ENCODE peak calls at places on chromosomes 12 and 14, in ten cellular contexts. A, K, G, O, N, Y, Z, S, V and W are unnamed samples.

GRCh38 chr14:51884086-51884927 is 23.9 kb downstream of the GNG2 start:
- DNase-seq in A (no peak), K (no peak), G (no peak), O (peak), N (peak), Y (no peak), Z (no peak), S (peak), V (peak), W (peak)

GRCh38 chr14:89251066-89251465 is 166.0 kb downstream of the FOXN3 start:
- DNase-seq in A (no peak), K (no peak), G (no peak), O (no peak), N (no peak), Y (peak), Z (no peak), S (peak), V (no peak), W (peak)

GRCh38 chr12:12534975-12535374 is 27.7 kb downstream of the DUSP16 start:
- DNase-seq in A (no peak), K (no peak), G (no peak), O (no peak), N (no peak), Y (no peak), Z (no peak), S (no peak), V (no peak), W (no peak)

GRCh38 chr12:56153291-56154065 is 1.1 kb downstream of the MYL6B start:
- DNase-seq in A (no peak), K (no peak), G (no peak), O (no peak), N (no peak), Y (no peak), Z (no peak), S (no peak), V (no peak), W (no peak)

GRCh38 chr14:42437809-42438208 is 831.1 kb downstream of the LRFN5 start:
- DNase-seq in A (no peak), K (no peak), G (no peak), O (no peak), N (no peak), Y (no peak), Z (no peak), S (no peak), V (no peak), W (no peak)

GRCh38 chr14:37588956-37589737 is 5.9 kb downstream of the FOXA1 start:
- DNase-seq in A (no peak), K (no peak), G (peak), O (no peak), N (no peak), Y (peak), Z (no peak), S (no peak), V (no peak), W (no peak)

GRCh38 chr12:102385343-102385742 is 95.0 kb downstream of the IGF1 start:
- DNase-seq in A (no peak), K (no peak), G (no peak), O (no peak), N (no peak), Y (no peak), Z (no peak), S (no peak), V (no peak), W (no peak)

GRCh38 chr14:101969480-101969879 is 5.1 kb downstream of the DYNC1H1 start:
- DNase-seq in A (no peak), K (no peak), G (no peak), O (no peak), N (no peak), Y (no peak), Z (no peak), S (no peak), V (no peak), W (no peak)

GRCh38 chr14:72605096-72605920 is 288.6 kb downstream of the DPF3 start:
- DNase-seq in A (no peak), K (no peak), G (no peak), O (no peak), N (no peak), Y (no peak), Z (no peak), S (no peak), V (no peak), W (no peak)

GRCh38 chr12:13342971-13343370 is 146.4 kb downstream of the EMP1 start:
- DNase-seq in A (no peak), K (no peak), G (no peak), O (peak), N (peak), Y (no peak), Z (no peak), S (no peak), V (peak), W (peak)

GRCh38 chr14:100543471-100544455 is 43.5 kb downstream of the BEGAIN start:
- DNase-seq in A (no peak), K (no peak), G (no peak), O (no peak), N (no peak), Y (no peak), Z (no peak), S (no peak), V (no peak), W (no peak)

GRCh38 chr12:57904426-57904825 is 36.9 kb upstream of the ATP23 start:
- DNase-seq in A (no peak), K (no peak), G (no peak), O (no peak), N (no peak), Y (no peak), Z (no peak), S (no peak), V (no peak), W (no peak)

GRCh38 chr14:95833429-95833828 is 43.2 kb upstream of the TUNAR start:
- DNase-seq in A (no peak), K (no peak), G (peak), O (no peak), N (no peak), Y (peak), Z (no peak), S (no peak), V (no peak), W (no peak)

GRCh38 chr14:90600619-90601018 is 203.8 kb downstream of the CALM1 start:
- DNase-seq in A (no peak), K (peak), G (no peak), O (no peak), N (no peak), Y (no peak), Z (no peak), S (no peak), V (no peak), W (no peak)

GRCh38 chr12:101616027-101616494 is 21.3 kb downstream of the MYBPC1 start:
- DNase-seq in A (no peak), K (no peak), G (no peak), O (peak), N (peak), Y (no peak), Z (peak), S (no peak), V (peak), W (peak)

GRCh38 chr12:54191126-54191525 is 2.3 kb upstream of the SMUG1 start:
- DNase-seq in A (no peak), K (no peak), G (no peak), O (no peak), N (no peak), Y (no peak), Z (no peak), S (no peak), V (no peak), W (no peak)

GRCh38 chr12:109582636-109583035 is 9.0 kb downstream of the MVK start:
- DNase-seq in A (no peak), K (no peak), G (peak), O (no peak), N (no peak), Y (peak), Z (no peak), S (no peak), V (no peak), W (no peak)

GRCh38 chr12:98156697-98157096 is 358.7 kb upstream of the TMPO start:
- DNase-seq in A (no peak), K (no peak), G (no peak), O (no peak), N (no peak), Y (no peak), Z (no peak), S (no peak), V (no peak), W (no peak)

GRCh38 chr12:57195186-57195585 is 21.4 kb upstream of the NXPH4 start:
- DNase-seq in A (no peak), K (no peak), G (no peak), O (no peak), N (no peak), Y (no peak), Z (no peak), S (no peak), V (no peak), W (no peak)

GRCh38 chr14:51398898-51399297 is 158.9 kb downstream of the TMX1 start:
- DNase-seq in A (no peak), K (no peak), G (peak), O (peak), N (peak), Y (no peak), Z (no peak), S (peak), V (peak), W (peak)

GRCh38 chr12:7934560-7935463 is 1.2 kb downstream of the SLC2A3 start:
- DNase-seq in A (no peak), K (no peak), G (no peak), O (no peak), N (no peak), Y (no peak), Z (no peak), S (no peak), V (no peak), W (no peak)

GRCh38 chr14:22502551-22502950 is 86.5 kb downstream of the DAD1 start:
- DNase-seq in A (no peak), K (no peak), G (no peak), O (no peak), N (no peak), Y (no peak), Z (no peak), S (no peak), V (no peak), W (no peak)

GRCh38 chr14:105312973-105313372 is 1.6 kb upstream of the PACS2 start:
- DNase-seq in A (no peak), K (no peak), G (no peak), O (no peak), N (no peak), Y (no peak), Z (no peak), S (no peak), V (no peak), W (no peak)

GRCh38 chr14:53193193-53193592 is 40.1 kb upstream of the DDHD1 start:
- DNase-seq in A (no peak), K (no peak), G (no peak), O (peak), N (peak), Y (no peak), Z (no peak), S (peak), V (peak), W (peak)

GRCh38 chr12:19316420-19316819 is 122.9 kb upstream of the AEBP2 start:
- DNase-seq in A (no peak), K (no peak), G (peak), O (peak), N (peak), Y (no peak), Z (no peak), S (peak), V (peak), W (peak)

GRCh38 chr14:88683119-88683518 is 109.6 kb downstream of the EML5 start:
- DNase-seq in A (no peak), K (no peak), G (no peak), O (no peak), N (no peak), Y (no peak), Z (no peak), S (no peak), V (no peak), W (no peak)

GRCh38 chr12:9646794-9647622 is 22.5 kb upstream of the CLEC2D start:
- DNase-seq in A (no peak), K (no peak), G (peak), O (peak), N (peak), Y (peak), Z (peak), S (peak), V (peak), W (peak)

GRCh38 chr14:38125484-38125912 is 82.2 kb upstream of the SSTR1 start:
- DNase-seq in A (no peak), K (no peak), G (no peak), O (no peak), N (no peak), Y (no peak), Z (peak), S (no peak), V (no peak), W (no peak)

GRCh38 chr12:69679119-69679518 is 20.0 kb downstream of the BEST3 start:
- DNase-seq in A (no peak), K (no peak), G (no peak), O (peak), N (no peak), Y (no peak), Z (no peak), S (peak), V (peak), W (no peak)

GRCh38 chr14:76917759-76918175 is 91.6 kb downstream of the LRRC74A start:
- DNase-seq in A (no peak), K (peak), G (no peak), O (peak), N (peak), Y (no peak), Z (no peak), S (no peak), V (no peak), W (no peak)

GRCh38 chr12:96077081-96077480 is 41.7 kb upstream of the LTA4H start:
- DNase-seq in A (no peak), K (no peak), G (no peak), O (no peak), N (no peak), Y (peak), Z (no peak), S (no peak), V (no peak), W (no peak)

GRCh38 chr12:5511644-5512584 is 80.0 kb downstream of the NTF3 start:
- DNase-seq in A (no peak), K (peak), G (peak), O (no peak), N (peak), Y (peak), Z (peak), S (peak), V (no peak), W (peak)

GRCh38 chr12:131912526-131913274 is 16.4 kb upstream of the PUS1 start:
- DNase-seq in A (no peak), K (peak), G (peak), O (peak), N (peak), Y (no peak), Z (peak), S (peak), V (peak), W (peak)

DNA sequence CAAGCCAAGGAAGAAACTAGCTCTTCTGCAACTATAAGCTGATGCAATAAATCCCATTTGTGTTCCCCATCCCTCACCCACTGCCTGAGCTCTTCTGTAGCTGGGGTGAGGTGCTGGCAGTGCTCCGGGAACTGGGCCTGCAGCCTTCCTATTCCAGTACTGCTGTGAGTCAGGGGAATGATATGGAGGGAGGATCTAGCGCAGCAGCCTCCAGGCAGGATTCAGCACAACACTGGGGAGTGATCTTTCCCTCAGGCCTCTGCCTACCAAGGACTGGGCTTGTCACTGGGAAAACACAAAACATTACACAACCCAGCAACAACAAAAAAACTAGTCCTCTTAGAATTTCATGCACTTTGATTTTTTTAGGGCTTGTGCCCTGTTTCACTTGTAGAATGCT is 58.7 kb downstream of the ST8SIA1 start:
- DNase-seq in A (no peak), K (peak), G (peak), O (peak), N (peak), Y (no peak), Z (peak), S (peak), V (peak), W (peak)
- H3K4me3 ChIP-seq in A (no peak), K (no peak), G (no peak), O (peak), N (no peak), Y (no peak), Z (no peak), S (no peak), V (no peak), W (no peak)

DNA sequence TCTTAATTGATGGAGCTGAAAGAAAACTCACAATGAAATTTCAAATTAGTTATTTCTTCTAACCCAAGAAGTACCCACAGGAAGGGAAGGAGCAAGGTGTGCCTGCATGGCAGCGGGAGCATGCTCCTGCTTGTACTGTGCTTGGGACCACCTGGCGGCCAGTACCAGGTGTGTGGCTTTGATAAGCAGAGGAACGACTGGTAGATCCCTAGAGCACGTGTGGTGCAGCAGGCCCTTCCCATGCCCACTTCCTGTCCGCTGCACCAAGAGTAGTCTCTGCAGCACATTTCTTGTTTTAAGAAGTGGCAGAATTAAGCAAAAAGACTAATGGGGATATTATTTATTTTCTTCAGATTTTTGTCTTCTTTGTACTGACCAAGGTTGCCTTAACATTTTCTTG is 122.3 kb upstream of the ATF1 start:
- DNase-seq in A (no peak), K (no peak), G (no peak), O (no peak), N (no peak), Y (peak), Z (no peak), S (no peak), V (no peak), W (no peak)
- TF ChIP-seq CTCF in A (no peak), K (no peak), G (no peak), O (no peak), N (no peak), Y (peak), Z (no peak), S (no peak), V (no peak), W (no peak)

GRCh38 chr12:128267246-128267622 is 264 bp downstream of the TMEM132C start:
- DNase-seq in A (no peak), K (no peak), G (no peak), O (no peak), N (no peak), Y (peak), Z (peak), S (no peak), V (no peak), W (no peak)
- H3K4me3 ChIP-seq in A (no peak), K (peak), G (no peak), O (no peak), N (peak), Y (peak), Z (peak), S (no peak), V (no peak), W (no peak)

GRCh38 chr12:43728117-43728516 is 30.5 kb downstream of the PUS7L start:
- DNase-seq in A (no peak), K (no peak), G (no peak), O (peak), N (no peak), Y (no peak), Z (no peak), S (no peak), V (peak), W (no peak)
- TF ChIP-seq CTCF in A (peak), K (no peak), G (peak), O (peak), N (peak), Y (no peak), Z (peak), S (peak), V (no peak), W (peak)

GRCh38 chr12:111396726-111397445 is 8.8 kb upstream of the SH2B3 start:
- DNase-seq in A (peak), K (peak), G (peak), O (peak), N (peak), Y (peak), Z (peak), S (peak), V (peak), W (peak)
- H3K4me3 ChIP-seq in A (peak), K (peak), G (peak), O (peak), N (peak), Y (peak), Z (no peak), S (peak), V (peak), W (no peak)

GRCh38 chr14:85528882-85529585 is 910 bp upstream of the FLRT2 start:
- DNase-seq in A (no peak), K (no peak), G (peak), O (peak), N (peak), Y (peak), Z (peak), S (peak), V (peak), W (peak)

GRCh38 chr14:85527006-85527405 is 2.9 kb upstream of the FLRT2 start:
- DNase-seq in A (no peak), K (no peak), G (peak), O (peak), N (peak), Y (no peak), Z (no peak), S (peak), V (peak), W (peak)

GRCh38 chr14:85527458-85527857 is 2.5 kb upstream of the FLRT2 start:
- DNase-seq in A (no peak), K (no peak), G (no peak), O (peak), N (peak), Y (no peak), Z (no peak), S (no peak), V (peak), W (no peak)

GRCh38 chr14:85529803-85530574 is at the start of gene FLRT2:
- DNase-seq in A (no peak), K (peak), G (peak), O (peak), N (peak), Y (peak), Z (peak), S (peak), V (peak), W (peak)

DNA sequence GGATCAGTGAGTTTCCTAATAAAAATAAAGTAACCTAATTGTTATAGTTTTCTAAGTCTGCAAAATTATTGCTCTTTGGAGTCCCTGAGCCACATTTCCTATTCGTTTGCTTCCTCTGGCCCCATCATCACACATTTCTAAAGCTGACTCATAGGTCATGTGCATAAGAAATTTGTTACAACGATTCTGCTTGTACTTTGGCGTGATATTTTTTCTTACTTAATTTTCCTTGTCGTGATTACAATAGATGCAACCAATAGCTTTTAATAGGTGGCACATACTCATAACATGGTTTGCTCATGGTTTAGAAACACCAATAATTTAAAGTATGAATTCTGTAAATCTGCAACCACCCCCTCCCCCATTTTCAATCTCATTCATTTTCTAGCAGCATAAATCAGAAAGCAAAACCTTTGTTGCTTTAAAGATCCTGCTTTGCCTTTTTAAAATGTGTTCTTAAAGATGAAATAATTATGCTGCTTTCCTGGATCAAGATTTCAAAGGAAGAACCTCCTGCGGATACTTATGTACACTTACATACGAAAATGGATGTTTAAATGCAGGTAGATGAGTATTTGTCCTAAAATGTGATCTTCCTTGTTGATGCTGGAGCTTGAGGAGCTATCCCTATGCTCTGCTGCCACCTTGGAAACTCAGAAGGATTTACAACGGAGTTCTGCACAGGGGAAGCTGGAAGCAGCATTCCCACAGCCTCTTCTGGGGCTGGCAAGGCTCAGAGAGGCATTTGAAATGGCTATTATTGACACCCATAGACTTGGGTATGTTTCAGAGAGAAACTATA is 1.7 kb upstream of the FLRT2 start:
- DNase-seq in A (no peak), K (peak), G (peak), O (peak), N (peak), Y (peak), Z (peak), S (peak), V (peak), W (peak)
- TF ChIP-seq CTCF in A (no peak), K (no peak), G (peak), O (peak), N (peak), Y (peak), Z (peak), S (peak), V (peak), W (peak)